ENCODE peak calls at places on chromosomes 6 and 20, in eight cellular contexts. K, P, B, Y, Z, D, X and S are unnamed samples.

GRCh38 chr6:14775528-14775927 is 470.3 kb upstream of the JARID2 start:
- DNase-seq in K (no peak), P (no peak), B (no peak), Y (no peak), Z (no peak), D (no peak), X (no peak), S (no peak)

GRCh38 chr6:33343953-33344611 is 26.5 kb upstream of the ZBTB22 start:
- DNase-seq in K (no peak), P (no peak), B (no peak), Y (no peak), Z (no peak), D (no peak), X (no peak), S (no peak)

GRCh38 chr20:31943052-31943471 is 8.8 kb downstream of the PDRG1 start:
- DNase-seq in K (peak), P (no peak), B (peak), Y (no peak), Z (peak), D (no peak), X (no peak), S (no peak)

GRCh38 chr20:61050491-61050890 is 201.6 kb upstream of the CDH4 start:
- DNase-seq in K (no peak), P (no peak), B (no peak), Y (no peak), Z (no peak), D (no peak), X (no peak), S (no peak)

GRCh38 chr20:50388733-50389436 is 121.3 kb upstream of the PTPN1 start:
- DNase-seq in K (no peak), P (no peak), B (no peak), Y (no peak), Z (no peak), D (no peak), X (no peak), S (no peak)

GRCh38 chr20:58598271-58599015 is 52.6 kb upstream of the STX16 start:
- DNase-seq in K (no peak), P (no peak), B (no peak), Y (peak), Z (peak), D (no peak), X (no peak), S (no peak)

GRCh38 chr6:110756817-110757216 is 58.5 kb downstream of the CDK19 start:
- DNase-seq in K (no peak), P (no peak), B (no peak), Y (no peak), Z (no peak), D (no peak), X (no peak), S (no peak)

GRCh38 chr6:19999319-20000191 is 162.4 kb downstream of the ID4 start:
- DNase-seq in K (no peak), P (no peak), B (no peak), Y (peak), Z (no peak), D (no peak), X (no peak), S (no peak)

GRCh38 chr6:62150048-62150663 is 135.9 kb downstream of the KHDRBS2 start:
- DNase-seq in K (no peak), P (no peak), B (no peak), Y (peak), Z (no peak), D (no peak), X (peak), S (peak)

GRCh38 chr6:36246511-36247268 is 23.2 kb upstream of the PNPLA1 start:
- DNase-seq in K (no peak), P (no peak), B (no peak), Y (peak), Z (no peak), D (peak), X (no peak), S (no peak)

GRCh38 chr6:140002406-140003022 is 628.1 kb upstream of the CITED2 start:
- DNase-seq in K (no peak), P (no peak), B (no peak), Y (no peak), Z (no peak), D (peak), X (no peak), S (no peak)

GRCh38 chr20:12660918-12661317 is 347.9 kb upstream of the SPTLC3 start:
- DNase-seq in K (no peak), P (no peak), B (no peak), Y (no peak), Z (no peak), D (no peak), X (no peak), S (no peak)

GRCh38 chr20:2652724-2653510 is 485 bp downstream of the NOP56 start:
- DNase-seq in K (peak), P (no peak), B (peak), Y (peak), Z (no peak), D (no peak), X (peak), S (no peak)

GRCh38 chr20:38680492-38681118 is 43.7 kb upstream of the SLC32A1 start:
- DNase-seq in K (no peak), P (no peak), B (no peak), Y (peak), Z (no peak), D (no peak), X (no peak), S (peak)

GRCh38 chr6:4368649-4369048 is 233.3 kb upstream of the ECI2 start:
- DNase-seq in K (no peak), P (no peak), B (no peak), Y (no peak), Z (no peak), D (no peak), X (no peak), S (no peak)

GRCh38 chr6:13485923-13486557 is 1.4 kb downstream of the GFOD1 start:
- DNase-seq in K (peak), P (no peak), B (peak), Y (peak), Z (peak), D (no peak), X (peak), S (no peak)

GRCh38 chr20:825710-826421 is 7.6 kb upstream of the FAM110A start:
- DNase-seq in K (no peak), P (no peak), B (no peak), Y (no peak), Z (no peak), D (no peak), X (no peak), S (peak)

GRCh38 chr6:24355422-24355821 is 2.4 kb downstream of the DCDC2 start:
- DNase-seq in K (no peak), P (no peak), B (no peak), Y (no peak), Z (no peak), D (no peak), X (no peak), S (no peak)

GRCh38 chr20:62377615-62378085 is 9.3 kb upstream of the RPS21 start:
- DNase-seq in K (no peak), P (no peak), B (no peak), Y (no peak), Z (no peak), D (no peak), X (no peak), S (no peak)

GRCh38 chr6:153956807-153957206 is 82.2 kb upstream of the OPRM1 start:
- DNase-seq in K (no peak), P (no peak), B (no peak), Y (peak), Z (no peak), D (no peak), X (no peak), S (no peak)

GRCh38 chr6:97850458-97851218 is 567.6 kb upstream of the MMS22L start:
- DNase-seq in K (no peak), P (no peak), B (no peak), Y (peak), Z (no peak), D (peak), X (no peak), S (peak)

GRCh38 chr6:168105813-168106660 is 27.0 kb upstream of the FRMD1 start:
- DNase-seq in K (no peak), P (no peak), B (no peak), Y (no peak), Z (no peak), D (no peak), X (no peak), S (no peak)

GRCh38 chr6:155541976-155542375 is 86.3 kb upstream of the NOX3 start:
- DNase-seq in K (no peak), P (no peak), B (no peak), Y (no peak), Z (no peak), D (no peak), X (no peak), S (no peak)

GRCh38 chr6:37695857-37696219 is 1.8 kb downstream of the MDGA1 start:
- DNase-seq in K (no peak), P (no peak), B (no peak), Y (peak), Z (no peak), D (no peak), X (no peak), S (no peak)

GRCh38 chr6:10960171-10960570 is 73.3 kb downstream of the SYCP2L start:
- DNase-seq in K (no peak), P (no peak), B (no peak), Y (no peak), Z (no peak), D (no peak), X (no peak), S (no peak)

GRCh38 chr6:43934803-43935602 is 165.0 kb downstream of the VEGFA start:
- DNase-seq in K (no peak), P (no peak), B (no peak), Y (no peak), Z (no peak), D (no peak), X (no peak), S (no peak)